ENCODE peak calls at places on chromosomes 6 and 20, in five cellular contexts. B, P, T, S and E are unnamed samples.

GRCh38 chr20:4135385-4136077 is 120.2 kb upstream of the RNF24 start:
- DNase-seq in S (no peak), P (peak), T (no peak), B (peak), E (no peak)

GRCh38 chr6:4677011-4677750 is 99.0 kb upstream of the CDYL start:
- DNase-seq in B (no peak), P (no peak), S (no peak), T (no peak), E (no peak)

GRCh38 chr6:52415333-52415732 is 4.8 kb upstream of the EFHC1 start:
- DNase-seq in B (no peak), T (no peak), S (no peak), P (no peak), E (no peak)

GRCh38 chr20:2387180-2387577 is 6.5 kb downstream of the TGM6 start:
- DNase-seq in P (peak), B (peak), S (no peak), T (no peak), E (no peak)

GRCh38 chr6:30882764-30883475 is 1.4 kb upstream of the DDR1 start:
- DNase-seq in B (peak), T (peak), P (no peak), S (no peak), E (peak)

GRCh38 chr6:23775127-23775526 is 350.9 kb upstream of the NRSN1 start:
- DNase-seq in S (no peak), T (no peak), P (no peak), B (no peak), E (no peak)

GRCh38 chr20:63097336-63097831 is 90.6 kb upstream of the BHLHE23 start:
- DNase-seq in B (no peak), S (no peak), P (no peak), T (no peak), E (no peak)

GRCh38 chr6:90319044-90319443 is 22.4 kb upstream of the BACH2 start:
- DNase-seq in S (no peak), P (no peak), B (no peak), T (no peak), E (no peak)

GRCh38 chr6:116405663-116406329 is 35.0 kb downstream of the DSE start:
- DNase-seq in S (no peak), P (no peak), B (no peak), T (no peak), E (no peak)

GRCh38 chr6:11277275-11278206 is 45.1 kb upstream of the NEDD9 start:
- DNase-seq in B (peak), T (peak), S (no peak), P (no peak), E (no peak)

GRCh38 chr20:8155229-8155628 is 23.2 kb downstream of the PLCB1 start:
- DNase-seq in T (no peak), B (no peak), P (no peak), S (no peak), E (no peak)

GRCh38 chr20:25605146-25605545 is 18.7 kb downstream of the NANP start:
- DNase-seq in P (no peak), S (no peak), T (no peak), B (no peak), E (no peak)

GRCh38 chr20:11582073-11582472 is 335.6 kb upstream of the BTBD3 start:
- DNase-seq in T (no peak), P (no peak), B (no peak), S (no peak), E (no peak)

GRCh38 chr20:19564261-19564660 is 193.8 kb upstream of the RIN2 start:
- DNase-seq in S (no peak), T (no peak), B (no peak), P (no peak), E (no peak)

GRCh38 chr6:123945386-123945785 is 141.7 kb downstream of the NKAIN2 start:
- DNase-seq in T (no peak), B (no peak), P (no peak), S (no peak), E (no peak)

GRCh38 chr20:50379049-50379990 is 130.9 kb upstream of the PTPN1 start:
- DNase-seq in B (peak), P (peak), T (peak), S (peak), E (peak)

GRCh38 chr6:47700051-47700450 is 1.7 kb downstream of the ADGRF4 start:
- DNase-seq in S (no peak), T (peak), P (no peak), B (peak), E (no peak)

GRCh38 chr20:47353697-47354387 is 2.7 kb downstream of the ZMYND8 start:
- DNase-seq in T (no peak), S (no peak), P (no peak), B (no peak), E (no peak)

GRCh38 chr20:37816726-37817125 is 86.2 kb upstream of the VSTM2L start:
- DNase-seq in P (no peak), B (no peak), T (no peak), S (no peak), E (no peak)

GRCh38 chr20:45810191-45810590 is 2.3 kb upstream of the UBE2C start:
- DNase-seq in P (no peak), B (no peak), T (no peak), S (no peak), E (no peak)

GRCh38 chr6:64777941-64778785 is 928.9 kb downstream of the EYS start:
- DNase-seq in B (no peak), S (no peak), P (no peak), T (no peak), E (no peak)

GRCh38 chr20:51412333-51412761 is 130.2 kb downstream of the NFATC2 start:
- DNase-seq in B (no peak), T (peak), S (no peak), P (no peak), E (no peak)

GRCh38 chr6:47079638-47080037 is 37.5 kb upstream of the ADGRF1 start:
- DNase-seq in S (no peak), B (no peak), P (no peak), T (no peak), E (no peak)

GRCh38 chr6:3135668-3136297 is 17.3 kb downstream of the BPHL start:
- DNase-seq in S (no peak), B (no peak), T (no peak), P (no peak), E (no peak)